ENCODE peak calls at places on chromosomes 16 and 17, in four cellular contexts. P is IMR-90, K is neuronal stem cell, L is mesenchymal stem cell. M is an unnamed sample.
A peak's percentile ranks its signal among the peaks of the same experiment; 100 is the strongest.

GRCh38 chr17:56979091-56979480 is 1.2 kb downstream of the SCPEP1 start:
- DNase-seq in P (no peak), K (no peak), L (peak; percentile 3), M (peak; percentile 12)

GRCh38 chr16:85929259-85929704 is 30.3 kb downstream of the IRF8 start:
- DNase-seq in P (no peak), K (no peak), L (no peak), M (peak; percentile 65)

GRCh38 chr17:64767269-64767997 is 105.3 kb upstream of the SMURF2 start:
- DNase-seq in P (no peak), K (no peak), L (no peak), M (no peak)

GRCh38 chr17:48555616-48556533 is 11.0 kb upstream of the HOXB2 start:
- DNase-seq in P (peak; percentile 63), K (no peak), L (peak; percentile 74), M (no peak)

GRCh38 chr17:29138991-29139682 is 41.1 kb downstream of the MYO18A start:
- DNase-seq in P (no peak), K (no peak), L (no peak), M (no peak)

GRCh38 chr17:31497431-31497830 is 106.0 kb downstream of the RAB11FIP4 start:
- DNase-seq in P (no peak), K (no peak), L (no peak), M (no peak)

GRCh38 chr17:81868674-81869220 is 2.4 kb downstream of the ARHGDIA start:
- DNase-seq in P (peak; percentile 88), K (no peak), L (peak; percentile 92), M (peak; percentile 89)

GRCh38 chr16:5900046-5900445 is 802.5 kb upstream of the EEF2KMT start:
- DNase-seq in P (no peak), K (no peak), L (no peak), M (no peak)

GRCh38 chr17:41734139-41734948 is at the start of gene HAP1:
- DNase-seq in P (peak; percentile 8), K (peak; percentile 67), L (peak; percentile 63), M (peak; percentile 69)

GRCh38 chr16:31016018-31016417 is 5.6 kb upstream of the STX1B start:
- DNase-seq in P (no peak), K (no peak), L (no peak), M (no peak)

GRCh38 chr17:62188713-62189112 is 123.6 kb upstream of the MED13 start:
- DNase-seq in P (peak; percentile 5), K (no peak), L (peak; percentile 41), M (no peak)

GRCh38 chr16:30998852-30999761 is 11.3 kb downstream of the STX1B start:
- DNase-seq in P (no peak), K (no peak), L (peak; percentile 12), M (no peak)

GRCh38 chr17:4326112-4326511 is 40.4 kb downstream of the UBE2G1 start:
- DNase-seq in P (no peak), K (no peak), L (no peak), M (no peak)

GRCh38 chr17:4329838-4330237 is 36.6 kb downstream of the UBE2G1 start:
- DNase-seq in P (peak; percentile 99), K (no peak), L (peak; percentile 99), M (peak; percentile 84)

GRCh38 chr17:4324463-4324862 is 42.0 kb downstream of the UBE2G1 start:
- DNase-seq in P (no peak), K (no peak), L (no peak), M (no peak)

GRCh38 chr17:4327638-4328037 is 38.8 kb downstream of the UBE2G1 start:
- DNase-seq in P (peak; percentile 83), K (no peak), L (peak; percentile 53), M (no peak)

DNA sequence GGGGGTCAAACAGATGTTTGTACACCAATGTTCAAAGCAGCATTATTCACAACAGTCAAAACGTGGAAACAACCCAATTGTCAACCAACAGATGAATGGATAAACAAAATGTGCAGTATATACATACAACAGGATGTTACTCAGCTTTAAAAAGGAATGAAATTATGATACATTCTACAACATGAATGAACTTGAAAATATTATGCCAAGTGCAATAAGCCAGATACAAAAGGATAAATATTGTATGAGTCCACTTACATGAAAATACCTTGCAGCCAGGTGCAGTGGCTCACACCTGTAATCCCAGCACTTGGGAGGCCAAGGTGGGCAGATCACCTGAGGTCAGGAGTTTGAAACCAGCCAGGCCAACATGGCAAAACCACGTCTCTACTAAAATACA is 39.9 kb downstream of the UBE2G1 start:
- DNase-seq in P (peak; percentile 32), K (no peak), L (no peak), M (no peak)
- H2BK120ac ChIP-seq in P (no peak overlapping the region), K (no peak overlapping the region), L (no peak overlapping the region), M (no peak overlapping the region)

GRCh38 chr17:49949634-49950033 is 19.4 kb upstream of the DLX4 start:
- DNase-seq in P (no peak), K (no peak), L (no peak), M (no peak)
- H2BK120ac ChIP-seq in P (no peak overlapping the region), K (no peak overlapping the region), L (no peak overlapping the region), M (no peak overlapping the region)

DNA sequence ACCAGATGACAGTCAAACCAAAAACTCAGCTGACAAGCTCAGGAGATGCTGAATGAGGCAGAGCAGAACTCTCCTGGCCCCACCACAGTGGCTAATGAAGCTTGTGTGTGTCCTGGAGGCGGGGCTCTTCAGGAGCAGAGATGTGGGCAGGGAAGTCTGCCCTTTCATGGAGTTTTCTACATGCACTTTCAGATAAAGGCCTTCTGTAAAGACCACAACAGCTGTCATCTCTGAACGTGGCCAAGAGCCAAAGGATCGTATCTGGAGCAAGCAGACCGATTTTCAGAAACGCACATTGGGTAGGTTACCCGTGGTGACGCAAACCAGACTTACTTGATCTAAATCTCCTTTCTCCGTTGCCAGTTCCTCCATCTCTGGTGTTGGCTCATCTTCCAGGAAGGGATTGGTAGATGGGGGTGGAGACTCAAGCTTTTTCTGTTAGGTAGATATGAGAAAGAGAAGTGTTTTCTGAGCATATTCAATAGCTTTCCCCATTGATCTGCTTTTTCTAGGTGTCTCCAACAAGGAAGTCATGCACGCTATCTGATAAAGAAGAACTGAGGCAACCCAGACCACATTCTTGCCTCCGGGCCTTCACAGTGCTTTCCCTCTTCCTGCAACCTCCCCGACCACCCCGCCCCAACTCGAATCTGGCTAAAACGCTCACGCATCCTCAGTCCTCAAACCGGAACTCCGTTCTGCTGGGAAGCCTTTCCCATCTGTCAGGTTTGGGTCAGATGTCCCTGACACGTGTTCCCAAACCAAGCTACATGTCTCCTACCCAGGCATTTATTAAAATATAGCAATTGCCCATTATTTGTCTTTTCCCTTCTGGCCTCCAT is 113.0 kb downstream of the VPS53 start:
- DNase-seq in P (peak; percentile 87), K (no peak), L (peak; percentile 29), M (no peak)
- H2BK120ac ChIP-seq in P (peak overlapping the region; percentile 38), K (no peak overlapping the region), L (no peak overlapping the region), M (no peak overlapping the region)

GRCh38 chr17:34568953-34569352 is 10.4 kb upstream of the TMEM132E start:
- DNase-seq in P (no peak), K (no peak), L (no peak), M (no peak)
- H2BK120ac ChIP-seq in P (no peak overlapping the region), K (no peak overlapping the region), L (no peak overlapping the region), M (no peak overlapping the region)